ENCODE peak calls at places on chromosome 22, in ten cellular contexts. Y is KBM-7; H is stimulated activated naive CD8-positive, alpha-beta T cell treated with anti-CD3 and anti-CD28 coated beads, Interleukin-15, Interleukin-2, amounts not matched to agents 100 U/mL and 50 U/mL, for 24 hours; T is renal cortical epithelial cell; B is choroid plexus epithelial cell; E is COR-L47; X is kidney glomerular epithelial cell; Q is activated CD4-positive, alpha-beta T cell treated with anti-CD3 and anti-CD28 coated beads, Interleukin-2, amount 50 U/mL, for 48 hours; V is H9; U is HS-5. N is an unnamed sample.

GRCh38 chr22:49838771-49839717 is 11.4 kb upstream of the BRD1 start:
- DNase-seq in Y (peak), H (peak), T (no peak), B (peak), E (no peak), X (no peak), Q (peak), V (peak), U (no peak), N (no peak)

GRCh38 chr22:25698986-25699385 is 43.0 kb upstream of the MYO18B start:
- DNase-seq in Y (no peak), H (no peak), T (no peak), B (no peak), E (no peak), X (no peak), Q (no peak), V (no peak), U (no peak), N (no peak)

GRCh38 chr22:50250555-50251471 is at the start of gene HDAC10:
- DNase-seq in Y (peak), H (peak), T (peak), B (peak), E (peak), X (peak), Q (peak), V (peak), U (no peak), N (peak)

GRCh38 chr22:45010532-45010900 is 711 bp upstream of the PHF21B start:
- DNase-seq in Y (no peak), H (no peak), T (no peak), B (no peak), E (peak), X (no peak), Q (no peak), V (no peak), U (no peak), N (no peak)

GRCh38 chr22:49553518-49554295 is 274.0 kb downstream of the BRD1 start:
- DNase-seq in Y (no peak), H (no peak), T (no peak), B (no peak), E (no peak), X (no peak), Q (no peak), V (no peak), U (no peak), N (no peak)

GRCh38 chr22:38762607-38763006 is 6.8 kb upstream of the SUN2 start:
- DNase-seq in Y (no peak), H (no peak), T (no peak), B (no peak), E (no peak), X (no peak), Q (no peak), V (no peak), U (no peak), N (no peak)

GRCh38 chr22:36439481-36440271 is 41.8 kb downstream of the TXN2 start:
- DNase-seq in Y (no peak), H (peak), T (peak), B (peak), E (no peak), X (peak), Q (peak), V (no peak), U (peak), N (no peak)

GRCh38 chr22:39528681-39529486 is 3.7 kb downstream of the RPS19BP1 start:
- DNase-seq in Y (peak), H (peak), T (peak), B (peak), E (peak), X (peak), Q (peak), V (peak), U (no peak), N (peak)

GRCh38 chr22:35410663-35411034 is 10.7 kb downstream of the MCM5 start:
- DNase-seq in Y (no peak), H (no peak), T (no peak), B (no peak), E (no peak), X (no peak), Q (no peak), V (no peak), U (no peak), N (no peak)

GRCh38 chr22:22709719-22710445 is 65.5 kb downstream of the GGTLC2 start:
- DNase-seq in Y (no peak), H (no peak), T (no peak), B (peak), E (no peak), X (no peak), Q (peak), V (peak), U (no peak), N (no peak)

GRCh38 chr22:23833017-23833795 is 5.6 kb downstream of the DERL3 start:
- DNase-seq in Y (no peak), H (no peak), T (no peak), B (no peak), E (no peak), X (no peak), Q (no peak), V (no peak), U (no peak), N (no peak)

GRCh38 chr22:30459206-30460052 is 12.4 kb downstream of the SEC14L3 start:
- DNase-seq in Y (no peak), H (peak), T (peak), B (peak), E (no peak), X (no peak), Q (peak), V (no peak), U (no peak), N (no peak)

GRCh38 chr22:28139993-28140392 is 220.9 kb upstream of the PITPNB start:
- DNase-seq in Y (no peak), H (no peak), T (peak), B (peak), E (no peak), X (peak), Q (no peak), V (no peak), U (peak), N (no peak)

GRCh38 chr22:37161442-37161841 is 11.7 kb upstream of the IL2RB start:
- DNase-seq in Y (peak), H (peak), T (no peak), B (no peak), E (no peak), X (no peak), Q (peak), V (no peak), U (no peak), N (no peak)

GRCh38 chr22:42769574-42770447 is 49.1 kb upstream of the A4GALT start:
- DNase-seq in Y (peak), H (no peak), T (peak), B (peak), E (no peak), X (peak), Q (no peak), V (no peak), U (peak), N (no peak)

GRCh38 chr22:31290494-31291402 is 1.5 kb downstream of the PIK3IP1 start:
- DNase-seq in Y (peak), H (peak), T (peak), B (peak), E (peak), X (peak), Q (peak), V (peak), U (peak), N (peak)

GRCh38 chr22:40418366-40419201 is 48.2 kb downstream of the SGSM3 start:
- DNase-seq in Y (no peak), H (peak), T (no peak), B (no peak), E (peak), X (no peak), Q (no peak), V (no peak), U (no peak), N (no peak)

GRCh38 chr22:20021196-20022181 is 579 bp downstream of the TANGO2 start:
- DNase-seq in Y (no peak), H (peak), T (peak), B (no peak), E (no peak), X (no peak), Q (peak), V (no peak), U (no peak), N (no peak)

GRCh38 chr22:46251816-46252380 is 1.8 kb upstream of the CDPF1 start:
- DNase-seq in Y (no peak), H (no peak), T (no peak), B (no peak), E (no peak), X (no peak), Q (no peak), V (no peak), U (no peak), N (no peak)

GRCh38 chr22:44664149-44664548 is 37.9 kb upstream of the PRR5 start:
- DNase-seq in Y (peak), H (peak), T (peak), B (peak), E (no peak), X (no peak), Q (peak), V (no peak), U (no peak), N (peak)

GRCh38 chr22:41237707-41238569 is 2.8 kb downstream of the CHADL start:
- DNase-seq in Y (peak), H (peak), T (peak), B (peak), E (peak), X (peak), Q (peak), V (peak), U (no peak), N (peak)

GRCh38 chr22:21698430-21699329 is 32.9 kb downstream of the PPIL2 start:
- DNase-seq in Y (no peak), H (no peak), T (peak), B (peak), E (no peak), X (peak), Q (no peak), V (peak), U (no peak), N (no peak)

GRCh38 chr22:43951966-43952365 is 3.3 kb upstream of the SAMM50 start:
- DNase-seq in Y (no peak), H (no peak), T (no peak), B (no peak), E (no peak), X (no peak), Q (no peak), V (peak), U (no peak), N (no peak)

GRCh38 chr22:24367841-24368240 is 59.6 kb upstream of the ADORA2A start:
- DNase-seq in Y (no peak), H (no peak), T (no peak), B (peak), E (no peak), X (no peak), Q (no peak), V (no peak), U (peak), N (no peak)

GRCh38 chr22:46775364-46775758 is 12.9 kb downstream of the TBC1D22A start:
- DNase-seq in Y (no peak), H (no peak), T (no peak), B (no peak), E (no peak), X (no peak), Q (no peak), V (no peak), U (no peak), N (no peak)

GRCh38 chr22:37896939-37897338 is 9.2 kb upstream of the MICALL1 start:
- DNase-seq in Y (no peak), H (no peak), T (no peak), B (no peak), E (no peak), X (no peak), Q (no peak), V (no peak), U (no peak), N (no peak)

GRCh38 chr22:38735126-38735464 is 20.7 kb downstream of the SUN2 start:
- DNase-seq in Y (no peak), H (no peak), T (no peak), B (no peak), E (no peak), X (no peak), Q (no peak), V (no peak), U (no peak), N (no peak)

GRCh38 chr22:25076281-25076680 is 123.4 kb upstream of the CRYBB3 start:
- DNase-seq in Y (no peak), H (peak), T (no peak), B (no peak), E (no peak), X (no peak), Q (peak), V (no peak), U (no peak), N (no peak)

GRCh38 chr22:28464179-28464578 is 215.5 kb downstream of the TTC28 start:
- DNase-seq in Y (no peak), H (no peak), T (no peak), B (no peak), E (no peak), X (no peak), Q (no peak), V (no peak), U (no peak), N (no peak)

GRCh38 chr22:41286639-41287091 is 678 bp upstream of the RANGAP1 start:
- DNase-seq in Y (no peak), H (peak), T (peak), B (no peak), E (peak), X (no peak), Q (peak), V (no peak), U (no peak), N (peak)

GRCh38 chr22:42642801-42643631 is 2.6 kb upstream of the ATP5MGL start:
- DNase-seq in Y (peak), H (no peak), T (no peak), B (no peak), E (no peak), X (no peak), Q (no peak), V (no peak), U (no peak), N (no peak)

GRCh38 chr22:26957176-26957575 is 299.8 kb downstream of the MIAT start:
- DNase-seq in Y (no peak), H (no peak), T (no peak), B (no peak), E (no peak), X (no peak), Q (no peak), V (no peak), U (no peak), N (no peak)

N was measured in cerebellum.